ENCODE peak calls at places on chromosomes 3 and 15, in six cellular contexts. K, B, H, O, A and Y are unnamed samples.

GRCh38 chr3:47579875-47580274 is 1.2 kb upstream of the CSPG5 start:
- DNase-seq in K (no peak), B (no peak), H (no peak), O (no peak), A (no peak), Y (no peak)

GRCh38 chr3:105367406-105368213 is 901 bp downstream of the ALCAM start:
- DNase-seq in K (peak; percentile 79), B (peak; percentile 77), H (peak; percentile 70), O (peak; percentile 65), A (peak; percentile 81), Y (peak; percentile 88)

GRCh38 chr3:15795563-15796308 is 2.0 kb downstream of the ANKRD28 start:
- DNase-seq in K (no peak), B (no peak), H (peak; percentile 68), O (no peak), A (no peak), Y (no peak)

GRCh38 chr3:138674131-138674530 is 65.6 kb downstream of the FAIM start:
- DNase-seq in K (no peak), B (no peak), H (no peak), O (no peak), A (no peak), Y (no peak)

GRCh38 chr3:63207066-63207590 is 71.0 kb upstream of the SYNPR start:
- DNase-seq in K (no peak), B (no peak), H (no peak), O (no peak), A (no peak), Y (no peak)

GRCh38 chr15:28023933-28024888 is 74.9 kb downstream of the OCA2 start:
- DNase-seq in K (no peak), B (no peak), H (no peak), O (no peak), A (no peak), Y (no peak)

GRCh38 chr15:91515188-91515754 is 338.2 kb upstream of the SLCO3A1 start:
- DNase-seq in K (no peak), B (no peak), H (peak; percentile 92), O (peak; percentile 67), A (peak; percentile 39), Y (peak; percentile 49)

GRCh38 chr3:111714305-111714704 is 119.2 kb upstream of the ZBED2 start:
- DNase-seq in K (no peak), B (no peak), H (peak; percentile 40), O (no peak), A (no peak), Y (no peak)

GRCh38 chr15:82040862-82041261 is 5.0 kb downstream of the MEX3B start:
- DNase-seq in K (no peak), B (no peak), H (no peak), O (no peak), A (peak; percentile 30), Y (no peak)

DNA sequence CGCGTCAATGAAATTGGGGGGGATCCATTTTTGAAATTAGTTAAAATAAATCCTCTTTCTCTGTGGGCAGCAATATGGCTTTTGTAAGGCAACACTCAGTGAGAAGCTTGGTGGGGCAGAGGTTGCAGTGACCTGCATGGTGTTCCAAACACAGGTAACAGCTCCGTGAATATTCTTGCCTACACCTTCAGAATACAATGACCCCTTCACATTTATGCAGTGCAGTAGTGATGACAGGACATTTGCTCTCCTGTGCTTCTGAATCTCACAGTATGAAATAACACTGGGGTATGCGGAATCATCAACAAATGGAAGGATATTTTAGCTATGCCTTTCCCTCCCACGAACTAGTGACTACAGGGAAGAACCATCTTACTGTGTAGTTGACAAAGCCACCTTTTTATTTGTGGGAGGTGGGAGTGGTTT is 6.9 kb downstream of the AHSG start:
- DNase-seq in K (no peak), B (no peak), H (no peak), O (no peak), A (no peak), Y (no peak)
- H3K4me3 ChIP-seq in K (no peak overlapping the region), B (no peak overlapping the region), H (no peak overlapping the region), O (no peak overlapping the region), A (no peak overlapping the region), Y (no peak overlapping the region)

GRCh38 chr3:11555823-11556222 is 87.9 kb downstream of the VGLL4 start:
- DNase-seq in K (no peak), B (no peak), H (no peak), O (no peak), A (no peak), Y (no peak)

GRCh38 chr3:11558002-11558401 is 85.7 kb downstream of the VGLL4 start:
- DNase-seq in K (no peak), B (no peak), H (peak; percentile 90), O (no peak), A (no peak), Y (no peak)

GRCh38 chr3:11558461-11558903 is 85.2 kb downstream of the VGLL4 start:
- DNase-seq in K (no peak), B (no peak), H (no peak), O (no peak), A (no peak), Y (no peak)

GRCh38 chr3:11556234-11556633 is 87.5 kb downstream of the VGLL4 start:
- DNase-seq in K (no peak), B (no peak), H (no peak), O (no peak), A (no peak), Y (no peak)

DNA sequence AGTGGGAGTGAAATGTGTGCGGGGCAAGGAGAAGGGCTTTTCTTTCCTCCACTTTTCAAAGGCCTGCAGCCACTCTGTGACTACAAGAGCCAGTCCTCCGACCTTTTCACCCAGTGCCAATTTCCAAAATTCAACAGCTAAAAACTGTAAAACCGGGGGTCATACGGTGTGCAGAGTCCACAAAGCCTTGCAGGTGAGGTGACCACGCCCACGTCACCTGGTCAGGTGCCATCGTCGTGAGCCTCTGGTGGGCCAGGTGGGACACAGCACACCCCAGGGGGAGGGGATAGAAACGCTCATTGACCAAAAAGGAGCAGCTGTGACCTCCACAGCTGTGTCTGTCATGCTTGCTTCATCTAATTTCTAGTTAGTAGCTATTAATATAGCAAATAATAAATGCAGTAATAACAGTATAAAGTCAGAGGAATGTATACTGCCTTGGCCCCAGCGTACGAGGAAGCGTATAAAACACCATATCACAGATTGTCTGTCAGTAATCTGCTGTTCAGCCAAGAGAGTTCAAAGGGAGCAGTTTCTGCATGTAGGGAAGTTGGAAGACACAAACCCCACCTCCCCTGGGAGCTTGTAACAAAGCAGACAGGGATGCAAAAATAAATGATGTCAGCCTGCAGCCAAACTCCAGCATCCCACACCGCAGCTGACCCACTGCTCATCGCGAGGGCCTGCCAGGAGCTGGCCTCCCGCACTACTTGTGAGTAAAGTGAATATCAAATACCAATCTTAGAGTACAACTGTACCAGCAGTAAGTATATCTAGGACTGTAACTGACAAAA is 86.7 kb downstream of the VGLL4 start:
- DNase-seq in K (no peak), B (no peak), H (peak; percentile 88), O (no peak), A (peak; percentile 42), Y (no peak)
- H3K4me1 ChIP-seq in K (peaks cover 35% of the 10 kb centered on the region), B (peaks cover 65% of the 10 kb centered on the region), H (peaks cover 33% of the 10 kb centered on the region), O (peaks cover 6% of the 10 kb centered on the region), A (peaks cover 19% of the 10 kb centered on the region), Y (peaks cover 8% of the 10 kb centered on the region)

GRCh38 chr3:131072099-131072559 is 45.5 kb downstream of the NEK11 start:
- DNase-seq in K (no peak), B (no peak), H (peak; percentile 13), O (no peak), A (no peak), Y (no peak)
- TF ChIP-seq POLR2A in K (no peak), B (no peak), H (no peak), O (no peak), A (no peak), Y (no peak)

GRCh38 chr3:44106761-44107160 is 134.9 kb upstream of the TOPAZ1 start:
- DNase-seq in K (no peak), B (no peak), H (no peak), O (no peak), A (no peak), Y (no peak)
- H3K4me3 ChIP-seq in K (no peak overlapping the region), B (no peak overlapping the region), H (no peak overlapping the region), O (no peak overlapping the region), A (no peak overlapping the region), Y (no peak overlapping the region)

GRCh38 chr3:190534986-190535385 is 21.1 kb downstream of the IL1RAP start:
- DNase-seq in K (no peak), B (no peak), H (no peak), O (no peak), A (no peak), Y (no peak)

GRCh38 chr3:190534386-190534785 is 20.5 kb downstream of the IL1RAP start:
- DNase-seq in K (no peak), B (no peak), H (no peak), O (no peak), A (no peak), Y (no peak)

GRCh38 chr3:190532626-190533155 is 18.8 kb downstream of the IL1RAP start:
- DNase-seq in K (no peak), B (no peak), H (no peak), O (no peak), A (no peak), Y (no peak)

GRCh38 chr3:190531406-190531805 is 17.5 kb downstream of the IL1RAP start:
- DNase-seq in K (no peak), B (no peak), H (peak; percentile 32), O (no peak), A (no peak), Y (no peak)

DNA sequence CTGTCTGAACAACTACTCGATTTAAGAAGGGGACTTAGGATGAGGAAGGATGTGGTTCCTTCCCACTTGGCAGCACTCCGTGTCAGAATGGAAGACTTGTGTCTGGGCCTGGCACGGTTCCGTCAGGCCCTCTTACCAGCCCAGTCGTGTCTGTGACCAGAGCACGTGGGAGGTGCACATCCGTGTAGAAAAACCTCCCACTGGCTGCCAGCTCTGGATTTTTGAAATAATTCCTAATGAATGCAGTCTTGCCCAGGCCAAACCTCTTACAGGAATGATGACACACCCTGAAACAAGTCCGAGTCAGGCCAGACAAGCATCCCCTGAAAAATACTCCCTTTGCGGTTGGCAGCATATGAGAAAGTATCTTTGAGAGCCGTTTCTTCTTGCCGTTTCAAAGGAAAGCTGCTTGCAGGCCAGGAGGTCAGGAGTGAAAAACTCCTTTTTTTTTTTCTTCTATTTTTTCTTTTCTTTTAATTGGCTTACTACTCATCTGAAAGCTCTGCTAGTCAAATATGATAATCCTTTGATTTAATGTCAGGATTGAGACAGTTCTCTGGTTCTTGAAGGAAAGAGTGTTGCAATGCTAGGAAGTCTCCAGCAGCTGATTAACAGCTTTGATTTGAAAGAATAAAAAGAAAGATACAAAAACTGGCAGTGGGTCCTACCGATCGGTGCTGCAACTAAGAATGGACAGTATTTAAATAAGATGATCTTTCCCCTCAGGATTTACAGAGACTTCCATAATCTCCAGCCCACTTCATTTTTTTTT is 19.8 kb downstream of the IL1RAP start:
- DNase-seq in K (peak; percentile 37), B (no peak), H (peak; percentile 93), O (peak; percentile 82), A (peak; percentile 59), Y (no peak)
- H3K4me1 ChIP-seq in K (peaks cover 29% of the 10 kb centered on the region), B (no peaks in the 10 kb centered on the region), H (peaks cover 10% of the 10 kb centered on the region), O (peaks cover 38% of the 10 kb centered on the region), A (no peaks in the 10 kb centered on the region), Y (no peaks in the 10 kb centered on the region)